ENCODE peak calls at places on chromosomes 16 and 17, in eight cellular contexts. N is CD8-positive, alpha-beta T cell; L is cardiac muscle cell; R is A673; D is HCT116; Y is heart right ventricle; K is IMR-90; P is MM.1S. V is an unnamed sample.

GRCh38 chr16:11708421-11708820 is 34.2 kb downstream of the TXNDC11 start:
- DNase-seq in N (no peak), L (peak; percentile 23), R (no peak), D (no peak), Y (no peak), K (peak; percentile 66), P (no peak), V (no peak)

GRCh38 chr17:75605790-75606189 is 18.2 kb downstream of the MYO15B start:
- DNase-seq in N (no peak), L (no peak), R (no peak), D (no peak), Y (no peak), K (no peak), P (no peak), V (no peak)

GRCh38 chr16:80433617-80434016 is 107.2 kb upstream of the DYNLRB2 start:
- DNase-seq in N (no peak), L (no peak), R (no peak), D (no peak), Y (no peak), K (no peak), P (no peak), V (no peak)

GRCh38 chr16:27242868-27243590 is 25.5 kb downstream of the NSMCE1 start:
- DNase-seq in N (no peak), L (peak; percentile 86), R (peak; percentile 94), D (no peak), Y (no peak), K (peak; percentile 98), P (peak; percentile 59), V (peak; percentile 51)

GRCh38 chr17:67258836-67259468 is 14.0 kb upstream of the HELZ start:
- DNase-seq in N (no peak), L (no peak), R (no peak), D (no peak), Y (no peak), K (no peak), P (no peak), V (no peak)

GRCh38 chr16:67504190-67505021 is 21.1 kb upstream of the AGRP start:
- DNase-seq in N (no peak), L (no peak), R (no peak), D (no peak), Y (peak; percentile 54), K (peak; percentile 24), P (peak; percentile 31), V (peak; percentile 31)

GRCh38 chr17:52986056-52986662 is 827.6 kb upstream of the CA10 start:
- DNase-seq in N (no peak), L (peak; percentile 2), R (no peak), D (no peak), Y (no peak), K (no peak), P (no peak), V (no peak)

GRCh38 chr17:75783069-75783783 is 1.4 kb upstream of the UNK start:
- DNase-seq in N (no peak), L (peak; percentile 71), R (peak; percentile 68), D (peak; percentile 80), Y (no peak), K (peak; percentile 64), P (peak; percentile 89), V (peak; percentile 71)

GRCh38 chr17:20997711-20998570 is 44.9 kb downstream of the USP22 start:
- DNase-seq in N (no peak), L (no peak), R (no peak), D (no peak), Y (no peak), K (no peak), P (no peak), V (no peak)

GRCh38 chr17:40648326-40648968 is 829 bp upstream of the SMARCE1 start:
- DNase-seq in N (no peak), L (no peak), R (no peak), D (no peak), Y (no peak), K (peak; percentile 19), P (no peak), V (no peak)

GRCh38 chr16:89952049-89952448 is 3.5 kb downstream of the DEF8 start:
- DNase-seq in N (no peak), L (no peak), R (no peak), D (no peak), Y (no peak), K (no peak), P (no peak), V (no peak)

DNA sequence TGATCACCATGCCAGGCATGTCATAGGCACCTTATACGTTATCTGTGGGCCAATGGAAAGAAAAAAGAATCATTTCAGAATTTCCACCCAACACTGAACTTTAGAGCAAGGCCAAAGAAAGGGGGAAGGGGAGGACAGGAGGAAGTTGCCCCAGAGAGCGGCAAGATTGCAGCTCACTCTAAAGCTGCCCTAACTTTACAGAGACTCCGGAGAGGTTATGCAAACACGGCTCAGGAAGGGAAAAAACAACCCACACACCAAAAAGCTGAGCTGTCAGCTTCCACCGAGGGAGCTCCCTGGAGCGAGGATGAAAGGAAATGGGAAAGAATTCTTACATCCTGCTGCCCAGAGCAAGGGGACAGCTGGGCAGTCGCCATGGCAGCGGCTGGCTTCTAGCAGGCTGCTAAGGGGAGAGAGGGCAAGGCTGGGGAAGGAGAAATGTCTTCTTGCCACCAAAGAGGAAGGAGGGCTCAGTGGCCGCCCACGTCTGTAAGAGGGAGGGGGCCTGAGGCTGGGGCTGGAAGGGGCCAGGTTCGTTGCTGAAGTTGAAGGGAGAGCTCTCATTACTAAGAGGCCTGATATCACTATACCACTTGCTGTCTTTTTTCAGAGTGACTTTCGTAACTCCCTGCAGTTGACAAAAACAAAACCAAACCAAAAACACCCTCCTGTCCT is 18.2 kb downstream of the COTL1 start:
- DNase-seq in N (no peak), L (peak; percentile 94), R (peak; percentile 85), D (no peak), Y (peak; percentile 43), K (peak; percentile 85), P (no peak), V (peak; percentile 50)
- H3K4me1 ChIP-seq in N (peaks cover 91% of the 10 kb centered on the region), L (peaks cover 45% of the 10 kb centered on the region), R (peaks cover 42% of the 10 kb centered on the region), D (peaks cover 35% of the 10 kb centered on the region), Y (peaks cover 18% of the 10 kb centered on the region), K (peaks cover 53% of the 10 kb centered on the region), P (no peaks in the 10 kb centered on the region), V (peaks cover 82% of the 10 kb centered on the region)

GRCh38 chr16:371729-372521 is 1.6 kb upstream of the MRPL28 start:
- DNase-seq in N (no peak), L (no peak), R (no peak), D (no peak), Y (no peak), K (no peak), P (no peak), V (no peak)

GRCh38 chr16:372584-372983 is 2.2 kb upstream of the MRPL28 start:
- DNase-seq in N (no peak), L (no peak), R (no peak), D (no peak), Y (no peak), K (no peak), P (no peak), V (no peak)

GRCh38 chr16:369866-370436 is 387 bp downstream of the MRPL28 start:
- DNase-seq in N (no peak), L (peak; percentile 43), R (no peak), D (no peak), Y (no peak), K (no peak), P (no peak), V (no peak)

GRCh38 chr16:370443-370842 is at the start of gene MRPL28:
- DNase-seq in N (peak; percentile 86), L (peak; percentile 97), R (peak; percentile 97), D (peak; percentile 72), Y (peak; percentile 96), K (peak; percentile 95), P (peak; percentile 95), V (peak; percentile 93)

GRCh38 chr16:370980-371728 is 816 bp upstream of the MRPL28 start:
- DNase-seq in N (no peak), L (no peak), R (no peak), D (no peak), Y (no peak), K (no peak), P (no peak), V (no peak)
- H3K4me3 ChIP-seq in N (peak overlapping the region; percentile 15), L (no peak overlapping the region), R (peak overlapping the region; percentile 49), D (peak overlapping the region; percentile 46), Y (no peak overlapping the region), K (no peak overlapping the region), P (peak overlapping the region; percentile 10), V (peak overlapping the region; percentile 30)

GRCh38 chr17:45129940-45130639 is 2.2 kb downstream of the PLCD3 start:
- DNase-seq in N (no peak), L (no peak), R (no peak), D (no peak), Y (no peak), K (peak; percentile 12), P (no peak), V (no peak)
- H3K4me1 ChIP-seq in N (no peaks in the 10 kb centered on the region), L (peaks cover 14% of the 10 kb centered on the region), R (no peaks in the 10 kb centered on the region), D (peaks cover 59% of the 10 kb centered on the region), Y (peaks cover 67% of the 10 kb centered on the region), K (peaks cover 34% of the 10 kb centered on the region), P (peaks cover 6% of the 10 kb centered on the region), V (no peaks in the 10 kb centered on the region)

GRCh38 chr16:21038197-21038596 is 112.4 kb downstream of the DNAH3 start:
- DNase-seq in N (no peak), L (no peak), R (no peak), D (no peak), Y (no peak), K (no peak), P (no peak), V (no peak)
- H3K4me3 ChIP-seq in N (no peak overlapping the region), L (no peak overlapping the region), R (no peak overlapping the region), D (no peak overlapping the region), Y (no peak overlapping the region), K (no peak overlapping the region), P (no peak overlapping the region), V (no peak overlapping the region)

V was measured in naive thymus-derived CD4-positive, alpha-beta T cell.